ENCODE peak calls at places on chromosomes 1 and 21, in seven cellular contexts. M, Y, W, E, P, R and J are unnamed samples.

GRCh38 chr1:50023292-50024159 is at the start of gene AGBL4:
- DNase-seq in R (no peak), P (no peak), M (peak), W (peak), E (peak), Y (peak), J (no peak)

GRCh38 chr1:30083800-30084464 is 639.5 kb downstream of the MATN1 start:
- DNase-seq in R (no peak), W (no peak), E (no peak), P (peak), Y (no peak), M (no peak), J (no peak)

GRCh38 chr1:245946905-245947304 is 560.2 kb downstream of the SMYD3 start:
- DNase-seq in R (no peak), E (no peak), Y (no peak), P (no peak), W (no peak), M (no peak), J (no peak)

GRCh38 chr1:9473032-9473792 is 66.1 kb upstream of the SLC25A33 start:
- DNase-seq in W (peak), R (no peak), P (peak), Y (peak), M (peak), E (peak), J (peak)

GRCh38 chr1:111729271-111729921 is 9.8 kb downstream of the INKA2 start:
- DNase-seq in E (no peak), R (peak), W (peak), P (no peak), Y (no peak), M (no peak), J (no peak)

GRCh38 chr1:11187458-11187857 is 1.7 kb upstream of the ANGPTL7 start:
- DNase-seq in R (no peak), P (no peak), E (no peak), M (no peak), Y (no peak), W (no peak), J (no peak)

GRCh38 chr1:55214903-55215193 is 316 bp downstream of the USP24 start:
- DNase-seq in P (no peak), Y (peak), M (peak), W (peak), E (no peak), R (no peak), J (peak)

GRCh38 chr1:65065535-65066378 is 82.2 kb upstream of the AK4 start:
- DNase-seq in M (peak), P (peak), R (no peak), Y (no peak), E (peak), W (peak), J (no peak)

GRCh38 chr1:93346472-93346991 is 825 bp downstream of the DR1 start:
- DNase-seq in P (no peak), W (no peak), Y (peak), M (peak), R (no peak), E (no peak), J (no peak)

GRCh38 chr1:41361495-41362356 is 492 bp downstream of the FOXO6 start:
- DNase-seq in E (peak), R (no peak), M (no peak), W (no peak), Y (peak), P (no peak), J (peak)

GRCh38 chr1:47004004-47004403 is 19.5 kb upstream of the CYP4X1 start:
- DNase-seq in P (no peak), M (no peak), W (no peak), R (no peak), Y (no peak), E (no peak), J (no peak)

GRCh38 chr1:93338426-93338825 is 7.3 kb upstream of the DR1 start:
- DNase-seq in E (no peak), P (no peak), R (no peak), M (no peak), Y (no peak), W (no peak), J (no peak)

GRCh38 chr1:24199291-24199900 is 12.3 kb upstream of the IFNLR1 start:
- DNase-seq in W (peak), M (peak), R (no peak), P (peak), E (peak), Y (peak), J (peak)

GRCh38 chr1:169312084-169312954 is 55.3 kb downstream of the NME7 start:
- DNase-seq in Y (peak), M (no peak), P (no peak), E (no peak), W (no peak), R (no peak), J (no peak)

GRCh38 chr1:36924282-36924791 is 110.0 kb downstream of the GRIK3 start:
- DNase-seq in W (peak), Y (peak), E (peak), R (no peak), M (no peak), P (peak), J (no peak)

GRCh38 chr1:206672011-206672688 is 12.6 kb upstream of the MAPKAPK2 start:
- DNase-seq in P (no peak), M (peak), Y (peak), R (no peak), W (no peak), E (no peak), J (no peak)

GRCh38 chr1:156908955-156909354 is 11.5 kb upstream of the LRRC71 start:
- DNase-seq in Y (no peak), W (no peak), R (no peak), E (no peak), M (no peak), P (no peak), J (no peak)

GRCh38 chr1:43358121-43358745 is 548 bp upstream of the CDC20 start:
- DNase-seq in W (no peak), P (no peak), R (no peak), Y (peak), M (peak), E (no peak), J (no peak)

GRCh38 chr1:78762113-78762512 is 112.5 kb downstream of the IFI44 start:
- DNase-seq in Y (no peak), M (no peak), P (no peak), E (no peak), W (no peak), R (no peak), J (no peak)

GRCh38 chr1:84642776-84643175 is 47.5 kb downstream of the SSX2IP start:
- DNase-seq in W (no peak), R (no peak), Y (peak), M (no peak), P (no peak), E (no peak), J (no peak)

GRCh38 chr1:210910020-210910575 is 223.8 kb downstream of the KCNH1 start:
- DNase-seq in W (no peak), E (no peak), M (no peak), P (no peak), R (no peak), Y (no peak), J (no peak)
- TF ChIP-seq EP300 in W (no peak), E (no peak), M (no peak), P (no peak), R (no peak), Y (no peak), J (no peak)

GRCh38 chr1:172733815-172734214 is 74.9 kb downstream of the FASLG start:
- DNase-seq in R (no peak), E (no peak), P (no peak), M (no peak), W (no peak), Y (no peak), J (no peak)
- TF ChIP-seq EP300 in R (no peak), E (no peak), P (no peak), M (no peak), W (no peak), Y (no peak), J (no peak)

GRCh38 chr21:14825405-14826032 is 239.3 kb downstream of the NRIP1 start:
- DNase-seq in P (no peak), W (no peak), M (no peak), E (no peak), Y (no peak), R (no peak), J (no peak)
- TF ChIP-seq EP300 in P (no peak), W (no peak), M (no peak), E (no peak), Y (no peak), R (no peak), J (no peak)

GRCh38 chr1:102758418-102758817 is 349.9 kb downstream of the COL11A1 start:
- DNase-seq in W (no peak), P (no peak), R (no peak), Y (no peak), M (no peak), E (no peak), J (no peak)
- TF ChIP-seq EP300 in W (no peak), P (no peak), R (no peak), Y (no peak), M (no peak), E (no peak), J (no peak)